ENCODE peak calls at places on chromosomes 12 and 14, in seven cellular contexts. One of them, this sample, is unnamed.

GRCh38 chr12:1927751-1928351 is 9.4 kb upstream of the CACNA2D4 start:
- DNase-seq in IMR-90: no peak
- DNase-seq in GM23248: peak; percentile 47
- DNase-seq in neuronal stem cell: no peak
- DNase-seq in mesenchymal stem cell: no peak
- DNase-seq in SK-N-SH: peak; percentile 23
- DNase-seq in H9: peak; percentile 26
- DNase-seq in this sample: no peak

GRCh38 chr14:90620540-90621204 is 195.6 kb downstream of the TTC7B start:
- DNase-seq in mesenchymal stem cell: no peak
- DNase-seq in GM23248: no peak
- DNase-seq in SK-N-SH: no peak
- DNase-seq in neuronal stem cell: no peak
- DNase-seq in IMR-90: no peak
- DNase-seq in H9: no peak
- DNase-seq in this sample: no peak

GRCh38 chr12:80752464-80752863 is 35.8 kb downstream of the MYF5 start:
- DNase-seq in mesenchymal stem cell: no peak
- DNase-seq in IMR-90: peak; percentile 35
- DNase-seq in H9: no peak
- DNase-seq in SK-N-SH: no peak
- DNase-seq in GM23248: peak; percentile 28
- DNase-seq in neuronal stem cell: no peak
- DNase-seq in this sample: no peak

GRCh38 chr14:90368946-90369721 is 27.7 kb upstream of the CALM1 start:
- DNase-seq in SK-N-SH: peak; percentile 34
- DNase-seq in IMR-90: peak; percentile 33
- DNase-seq in H9: no peak
- DNase-seq in neuronal stem cell: no peak
- DNase-seq in GM23248: peak; percentile 53
- DNase-seq in mesenchymal stem cell: peak; percentile 26
- DNase-seq in this sample: no peak

GRCh38 chr14:94382684-94383663 is 5.4 kb downstream of the SERPINA1 start:
- DNase-seq in neuronal stem cell: no peak
- DNase-seq in IMR-90: no peak
- DNase-seq in mesenchymal stem cell: no peak
- DNase-seq in GM23248: no peak
- DNase-seq in SK-N-SH: no peak
- DNase-seq in H9: no peak
- DNase-seq in this sample: no peak

GRCh38 chr14:59067135-59067894 is 121.2 kb upstream of the DAAM1 start:
- DNase-seq in GM23248: peak; percentile 7
- DNase-seq in IMR-90: peak; percentile 17
- DNase-seq in neuronal stem cell: no peak
- DNase-seq in SK-N-SH: no peak
- DNase-seq in mesenchymal stem cell: peak; percentile 26
- DNase-seq in H9: no peak
- DNase-seq in this sample: no peak

GRCh38 chr12:97713217-97713616 is 250.6 kb downstream of the RMST start:
- DNase-seq in neuronal stem cell: no peak
- DNase-seq in H9: no peak
- DNase-seq in IMR-90: no peak
- DNase-seq in SK-N-SH: no peak
- DNase-seq in mesenchymal stem cell: no peak
- DNase-seq in GM23248: no peak
- DNase-seq in this sample: no peak

GRCh38 chr12:103632554-103633216 is 45.6 kb downstream of the STAB2 start:
- DNase-seq in GM23248: peak; percentile 70
- DNase-seq in neuronal stem cell: peak; percentile 58
- DNase-seq in H9: peak; percentile 94
- DNase-seq in mesenchymal stem cell: peak; percentile 42
- DNase-seq in IMR-90: peak; percentile 33
- DNase-seq in SK-N-SH: peak; percentile 79
- DNase-seq in this sample: peak; percentile 85

GRCh38 chr12:27142102-27142721 is 59.8 kb upstream of the C12orf71 start:
- DNase-seq in mesenchymal stem cell: peak; percentile 78
- DNase-seq in IMR-90: peak; percentile 84
- DNase-seq in H9: peak; percentile 80
- DNase-seq in GM23248: peak; percentile 85
- DNase-seq in neuronal stem cell: peak; percentile 71
- DNase-seq in SK-N-SH: peak; percentile 58
- DNase-seq in this sample: peak; percentile 88

GRCh38 chr12:45379261-45379660 is 163.4 kb downstream of the ANO6 start:
- DNase-seq in SK-N-SH: no peak
- DNase-seq in GM23248: peak; percentile 3
- DNase-seq in IMR-90: peak; percentile 50
- DNase-seq in neuronal stem cell: no peak
- DNase-seq in mesenchymal stem cell: no peak
- DNase-seq in H9: no peak
- DNase-seq in this sample: no peak

GRCh38 chr12:119683413-119683812 is 15.5 kb downstream of the PRKAB1 start:
- DNase-seq in neuronal stem cell: no peak
- DNase-seq in mesenchymal stem cell: no peak
- DNase-seq in H9: no peak
- DNase-seq in GM23248: peak; percentile 70
- DNase-seq in IMR-90: peak; percentile 63
- DNase-seq in SK-N-SH: no peak
- DNase-seq in this sample: no peak

GRCh38 chr12:111361073-111361716 is 7.7 kb downstream of the PHETA1 start:
- DNase-seq in IMR-90: no peak
- DNase-seq in H9: no peak
- DNase-seq in SK-N-SH: no peak
- DNase-seq in GM23248: no peak
- DNase-seq in neuronal stem cell: no peak
- DNase-seq in mesenchymal stem cell: no peak
- DNase-seq in this sample: no peak

GRCh38 chr12:3279415-3279780 is 202.2 kb downstream of the TSPAN9 start:
- DNase-seq in SK-N-SH: no peak
- DNase-seq in neuronal stem cell: no peak
- DNase-seq in mesenchymal stem cell: no peak
- DNase-seq in H9: no peak
- DNase-seq in GM23248: no peak
- DNase-seq in IMR-90: no peak
- DNase-seq in this sample: no peak

GRCh38 chr14:95667251-95667693 is 19.0 kb upstream of the TCL1B start:
- DNase-seq in IMR-90: no peak
- DNase-seq in neuronal stem cell: no peak
- DNase-seq in mesenchymal stem cell: no peak
- DNase-seq in GM23248: no peak
- DNase-seq in SK-N-SH: no peak
- DNase-seq in H9: no peak
- DNase-seq in this sample: peak; percentile 16

GRCh38 chr14:34781242-34781641 is 66.8 kb upstream of the CFL2 start:
- DNase-seq in neuronal stem cell: no peak
- DNase-seq in mesenchymal stem cell: peak; percentile 97
- DNase-seq in SK-N-SH: no peak
- DNase-seq in GM23248: peak; percentile 93
- DNase-seq in IMR-90: peak; percentile 96
- DNase-seq in H9: no peak
- DNase-seq in this sample: no peak

GRCh38 chr14:96564389-96564788 is 62.2 kb downstream of the PAPOLA start:
- DNase-seq in mesenchymal stem cell: no peak
- DNase-seq in SK-N-SH: no peak
- DNase-seq in IMR-90: no peak
- DNase-seq in GM23248: peak; percentile 13
- DNase-seq in neuronal stem cell: no peak
- DNase-seq in H9: no peak
- DNase-seq in this sample: no peak

GRCh38 chr12:49671051-49671765 is 36.0 kb downstream of the FMNL3 start:
- DNase-seq in GM23248: no peak
- DNase-seq in mesenchymal stem cell: no peak
- DNase-seq in SK-N-SH: no peak
- DNase-seq in H9: no peak
- DNase-seq in neuronal stem cell: no peak
- DNase-seq in IMR-90: no peak
- DNase-seq in this sample: no peak

GRCh38 chr12:49675137-49675536 is 32.1 kb downstream of the FMNL3 start:
- DNase-seq in H9: no peak
- DNase-seq in SK-N-SH: no peak
- DNase-seq in neuronal stem cell: no peak
- DNase-seq in IMR-90: no peak
- DNase-seq in mesenchymal stem cell: no peak
- DNase-seq in GM23248: no peak
- DNase-seq in this sample: no peak

GRCh38 chr12:49674318-49674985 is 32.8 kb downstream of the FMNL3 start:
- DNase-seq in mesenchymal stem cell: peak; percentile 65
- DNase-seq in H9: no peak
- DNase-seq in IMR-90: peak; percentile 41
- DNase-seq in GM23248: peak; percentile 64
- DNase-seq in SK-N-SH: no peak
- DNase-seq in neuronal stem cell: no peak
- DNase-seq in this sample: no peak

GRCh38 chr12:49672351-49673181 is 34.6 kb downstream of the FMNL3 start:
- DNase-seq in H9: no peak
- DNase-seq in GM23248: no peak
- DNase-seq in SK-N-SH: no peak
- DNase-seq in IMR-90: no peak
- DNase-seq in neuronal stem cell: no peak
- DNase-seq in mesenchymal stem cell: peak; percentile 47
- DNase-seq in this sample: no peak

DNA sequence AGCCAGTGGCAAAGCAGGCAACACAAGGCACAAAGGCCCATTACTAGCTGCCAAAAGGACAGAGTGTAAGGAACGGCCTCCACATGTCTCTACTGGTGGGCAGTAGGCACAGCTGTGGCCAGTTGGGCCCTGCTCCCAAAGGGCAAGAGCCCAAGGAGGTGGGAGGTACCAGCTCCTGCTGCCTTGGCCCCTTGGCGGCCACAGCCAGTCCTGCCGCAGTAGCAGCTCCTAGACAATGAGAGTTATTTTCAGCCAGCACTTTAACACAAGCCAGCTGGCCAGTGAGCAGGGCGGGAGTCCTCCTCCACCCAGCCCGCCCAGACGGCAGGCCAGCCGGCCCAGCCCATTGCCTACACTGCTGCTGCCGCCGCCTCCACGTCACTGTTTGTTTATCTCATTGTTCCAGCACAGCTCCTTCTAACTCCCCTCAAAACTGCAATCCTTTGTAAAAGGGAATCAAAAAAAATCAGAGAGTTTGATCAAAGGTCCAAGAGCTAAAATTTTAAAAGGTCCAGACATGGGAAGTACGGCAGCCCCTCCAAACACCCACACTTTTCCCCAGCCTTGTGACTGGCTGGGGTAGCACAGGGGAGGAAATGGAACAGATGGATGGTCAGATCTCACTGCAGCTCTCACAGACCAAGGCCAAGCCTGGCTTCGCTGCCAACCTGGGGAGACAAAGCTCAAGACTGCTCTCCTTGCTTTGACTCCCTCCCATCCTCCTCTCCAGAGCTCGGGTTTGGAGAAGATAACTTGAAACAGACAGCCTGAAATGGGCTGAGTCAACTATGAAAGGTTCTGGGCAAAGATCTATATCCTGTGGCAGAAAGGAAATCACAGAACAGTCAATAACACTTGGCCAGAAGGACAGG is 33.5 kb downstream of the FMNL3 start:
- DNase-seq in SK-N-SH: peak; percentile 89
- DNase-seq in H9: peak; percentile 85
- DNase-seq in IMR-90: peak; percentile 94
- DNase-seq in mesenchymal stem cell: peak; percentile 98
- DNase-seq in GM23248: peak; percentile 98
- DNase-seq in neuronal stem cell: peak; percentile 69
- DNase-seq in this sample: peak; percentile 93
- H3K9ac ChIP-seq in SK-N-SH: peak overlapping the region; percentile 79
- H3K9ac ChIP-seq in H9: no peak overlapping the region
- H3K9ac ChIP-seq in IMR-90: peak overlapping the region; percentile 58
- H3K9ac ChIP-seq in mesenchymal stem cell: peak overlapping the region; percentile 87
- H3K9ac ChIP-seq in GM23248: peak overlapping the region; percentile 83
- H3K9ac ChIP-seq in neuronal stem cell: no peak overlapping the region
- H3K9ac ChIP-seq in this sample: no peak overlapping the region

GRCh38 chr14:23076785-23077408 is 18.0 kb downstream of the ACIN1 start:
- DNase-seq in H9: no peak
- DNase-seq in neuronal stem cell: no peak
- DNase-seq in SK-N-SH: peak; percentile 48
- DNase-seq in mesenchymal stem cell: peak; percentile 58
- DNase-seq in GM23248: peak; percentile 59
- DNase-seq in IMR-90: peak; percentile 47
- DNase-seq in this sample: peak; percentile 52

GRCh38 chr14:23080474-23080873 is 14.5 kb downstream of the ACIN1 start:
- DNase-seq in H9: no peak
- DNase-seq in mesenchymal stem cell: no peak
- DNase-seq in GM23248: no peak
- DNase-seq in IMR-90: no peak
- DNase-seq in neuronal stem cell: no peak
- DNase-seq in SK-N-SH: no peak
- DNase-seq in this sample: no peak

GRCh38 chr14:23079716-23080115 is 15.2 kb downstream of the ACIN1 start:
- DNase-seq in IMR-90: peak; percentile 52
- DNase-seq in GM23248: peak; percentile 81
- DNase-seq in neuronal stem cell: no peak
- DNase-seq in SK-N-SH: no peak
- DNase-seq in mesenchymal stem cell: no peak
- DNase-seq in H9: no peak
- DNase-seq in this sample: no peak

GRCh38 chr14:23078692-23079116 is 16.2 kb downstream of the ACIN1 start:
- DNase-seq in GM23248: peak; percentile 98
- DNase-seq in IMR-90: peak; percentile 98
- DNase-seq in neuronal stem cell: no peak
- DNase-seq in SK-N-SH: no peak
- DNase-seq in H9: no peak
- DNase-seq in mesenchymal stem cell: peak; percentile 97
- DNase-seq in this sample: no peak

GRCh38 chr14:23077962-23078361 is 17.0 kb downstream of the ACIN1 start:
- DNase-seq in H9: no peak
- DNase-seq in mesenchymal stem cell: no peak
- DNase-seq in IMR-90: no peak
- DNase-seq in GM23248: peak; percentile 35
- DNase-seq in SK-N-SH: no peak
- DNase-seq in neuronal stem cell: no peak
- DNase-seq in this sample: no peak
- H3K4me1 ChIP-seq in H9: no peaks in the 10 kb centered on the region
- H3K4me1 ChIP-seq in mesenchymal stem cell: peaks cover 9% of the 10 kb centered on the region
- H3K4me1 ChIP-seq in IMR-90: peaks cover 14% of the 10 kb centered on the region
- H3K4me1 ChIP-seq in GM23248: peaks cover 45% of the 10 kb centered on the region
- H3K4me1 ChIP-seq in SK-N-SH: no peaks in the 10 kb centered on the region
- H3K4me1 ChIP-seq in neuronal stem cell: peaks cover 3% of the 10 kb centered on the region
- H3K4me1 ChIP-seq in this sample: no peaks in the 10 kb centered on the region

GRCh38 chr12:124655317-124656213 is 88.2 kb upstream of the NCOR2 start:
- DNase-seq in mesenchymal stem cell: peak; percentile 98
- DNase-seq in H9: peak; percentile 89
- DNase-seq in GM23248: peak; percentile 83
- DNase-seq in IMR-90: peak; percentile 93
- DNase-seq in neuronal stem cell: peak; percentile 35
- DNase-seq in SK-N-SH: peak; percentile 83
- DNase-seq in this sample: peak; percentile 44
- H3K9ac ChIP-seq in mesenchymal stem cell: peak overlapping the region; percentile 66
- H3K9ac ChIP-seq in H9: no peak overlapping the region
- H3K9ac ChIP-seq in GM23248: peak overlapping the region; percentile 53
- H3K9ac ChIP-seq in IMR-90: peak overlapping the region; percentile 45
- H3K9ac ChIP-seq in neuronal stem cell: no peak overlapping the region
- H3K9ac ChIP-seq in SK-N-SH: peak overlapping the region; percentile 60
- H3K9ac ChIP-seq in this sample: no peak overlapping the region

DNA sequence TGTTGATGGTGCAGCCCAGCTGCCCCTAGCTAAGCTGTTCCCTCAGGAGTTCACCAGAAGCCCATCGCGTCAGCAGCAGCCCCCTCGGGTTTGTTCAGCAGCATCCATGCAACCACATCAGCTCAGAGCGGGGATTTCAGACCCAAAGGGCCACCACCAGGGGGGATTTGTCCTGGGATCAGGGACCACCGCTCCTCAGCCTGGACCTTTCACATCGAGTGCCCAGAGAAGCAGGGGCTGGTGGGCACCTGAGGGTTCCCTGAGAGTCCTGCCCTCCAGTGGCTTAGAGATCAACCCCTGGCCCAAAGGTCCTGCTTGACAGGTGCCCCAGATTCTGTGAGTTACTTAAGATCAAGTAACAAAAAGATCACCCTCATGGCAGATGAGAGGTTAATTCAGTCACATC is 65.9 kb upstream of the C14orf180 start:
- DNase-seq in mesenchymal stem cell: no peak
- DNase-seq in SK-N-SH: no peak
- DNase-seq in GM23248: no peak
- DNase-seq in neuronal stem cell: no peak
- DNase-seq in IMR-90: no peak
- DNase-seq in H9: no peak
- DNase-seq in this sample: no peak
- H3K4me1 ChIP-seq in mesenchymal stem cell: no peaks in the 10 kb centered on the region
- H3K4me1 ChIP-seq in SK-N-SH: peaks cover 19% of the 10 kb centered on the region
- H3K4me1 ChIP-seq in GM23248: no peaks in the 10 kb centered on the region
- H3K4me1 ChIP-seq in neuronal stem cell: no peaks in the 10 kb centered on the region
- H3K4me1 ChIP-seq in IMR-90: no peaks in the 10 kb centered on the region
- H3K4me1 ChIP-seq in H9: no peaks in the 10 kb centered on the region
- H3K4me1 ChIP-seq in this sample: no peaks in the 10 kb centered on the region